ENCODE peak calls at places on chromosome 11, in seven cellular contexts. J is hippocampal formation; S is stimulated activated effector memory CD8-positive, alpha-beta T cell treated with anti-CD3 and anti-CD28 coated beads, Interleukin-12 subunit alpha, Interleukin-12 subunit beta, amount 100 ng/mL, for 72 hours; A is activated gamma-delta T cell treated with Interleukin-2 at 50 U/mL for 16 hours; W is activated naive CD8-positive, alpha-beta T cell treated with anti-CD3 and anti-CD28 coated beads, Interleukin-2, amount 50 U/mL, for 24 hours; E is body of pancreas; C is putamen. H is an unnamed sample.

GRCh38 chr11:128086794-128087193 is 500.6 kb downstream of the ETS1 start:
- DNase-seq in J (no peak), S (no peak), A (no peak), W (no peak), E (no peak), C (no peak), H (no peak)

GRCh38 chr11:104151404-104152204 is 12.3 kb downstream of the PDGFD start:
- DNase-seq in J (no peak), S (no peak), A (no peak), W (no peak), E (no peak), C (no peak), H (no peak)

GRCh38 chr11:9711454-9712307 is 47.8 kb downstream of the SWAP70 start:
- DNase-seq in J (no peak), S (no peak), A (no peak), W (no peak), E (no peak), C (no peak), H (no peak)

GRCh38 chr11:62471603-62472002 is 52.8 kb downstream of the SCGB1A1 start:
- DNase-seq in J (no peak), S (no peak), A (no peak), W (no peak), E (no peak), C (no peak), H (no peak)

GRCh38 chr11:11735586-11735985 is 106.2 kb upstream of the USP47 start:
- DNase-seq in J (no peak), S (no peak), A (no peak), W (no peak), E (no peak), C (no peak), H (no peak)

GRCh38 chr11:79940165-79940564 is 499.3 kb upstream of the TENM4 start:
- DNase-seq in J (no peak), S (no peak), A (no peak), W (no peak), E (no peak), C (no peak), H (no peak)

GRCh38 chr11:13094930-13095687 is 86.0 kb downstream of the RASSF10 start:
- DNase-seq in J (no peak), S (no peak), A (no peak), W (no peak), E (no peak), C (no peak), H (no peak)

GRCh38 chr11:64777449-64778222 is 706 bp downstream of the SF1 start:
- DNase-seq in J (peak; percentile 77), S (peak; percentile 76), A (peak; percentile 81), W (peak; percentile 87), E (peak; percentile 83), C (peak; percentile 85), H (peak; percentile 85)

GRCh38 chr11:9565822-9566560 is 7.5 kb upstream of the WEE1 start:
- DNase-seq in J (no peak), S (peak; percentile 25), A (peak; percentile 38), W (peak; percentile 41), E (peak; percentile 30), C (no peak), H (no peak)